ENCODE peak calls at places on chromosomes 11 and 22, in six cellular contexts. O is HCT116, C is A549, U is K562, N is GM12878, H is endothelial cell of umbilical vein. A is an unnamed sample.

GRCh38 chr11:46564459-46564858 is 29.4 kb downstream of the AMBRA1 start:
- DNase-seq in C (no peak), U (no peak), H (peak), N (no peak), O (no peak), A (no peak)

GRCh38 chr11:117316197-117316961 is at the start of gene BACE1:
- DNase-seq in O (peak), N (no peak), U (no peak), H (peak), C (peak), A (peak)

GRCh38 chr11:121930004-121930965 is 185.7 kb downstream of the BLID start:
- DNase-seq in N (peak), U (no peak), H (peak), C (no peak), O (no peak), A (no peak)

GRCh38 chr11:18012314-18012905 is 437 bp downstream of the SERGEF start:
- DNase-seq in O (no peak), H (peak), C (peak), U (peak), N (no peak), A (peak)

GRCh38 chr22:36991220-36991619 is 28.0 kb downstream of the TST start:
- DNase-seq in H (no peak), N (no peak), O (no peak), C (no peak), U (no peak), A (no peak)

GRCh38 chr11:124612045-124612444 is 817 bp downstream of the PANX3 start:
- DNase-seq in C (no peak), U (no peak), N (no peak), H (no peak), O (no peak), A (no peak)

GRCh38 chr11:104320956-104321355 is 157.0 kb upstream of the PDGFD start:
- DNase-seq in O (no peak), U (no peak), N (no peak), H (no peak), C (no peak), A (no peak)

GRCh38 chr11:117684731-117685130 is 112.3 kb downstream of the DSCAML1 start:
- DNase-seq in C (no peak), U (no peak), H (no peak), N (no peak), O (no peak), A (no peak)

GRCh38 chr11:82960000-82960778 is 58.7 kb downstream of the DDIAS start:
- DNase-seq in H (no peak), C (no peak), U (no peak), O (no peak), N (peak), A (no peak)

GRCh38 chr11:65662247-65662801 is 392 bp downstream of the RELA start:
- DNase-seq in O (no peak), N (no peak), H (peak), U (no peak), C (no peak), A (no peak)

GRCh38 chr22:29310065-29310862 is 3.8 kb downstream of the GAS2L1 start:
- DNase-seq in H (no peak), O (no peak), U (no peak), N (no peak), C (no peak), A (no peak)

GRCh38 chr11:14269956-14270355 is 89.0 kb downstream of the RRAS2 start:
- DNase-seq in U (no peak), H (no peak), N (no peak), O (no peak), C (no peak), A (no peak)

GRCh38 chr11:65549088-65549487 is 9.1 kb downstream of the LTBP3 start:
- DNase-seq in O (no peak), N (no peak), C (no peak), H (no peak), U (no peak), A (no peak)

GRCh38 chr11:112497826-112498225 is 237.2 kb upstream of the PLET1 start:
- DNase-seq in O (no peak), H (no peak), C (no peak), N (no peak), U (no peak), A (no peak)

GRCh38 chr11:95566151-95566670 is 223.4 kb downstream of the FAM76B start:
- DNase-seq in H (no peak), N (no peak), C (no peak), U (no peak), O (no peak), A (peak)

GRCh38 chr11:57458060-57458409 is 2.3 kb upstream of the RTN4RL2 start:
- DNase-seq in O (no peak), N (no peak), C (peak), U (no peak), H (no peak), A (no peak)

GRCh38 chr11:117273550-117274289 is 17.4 kb upstream of the BACE1-AS start:
- DNase-seq in H (no peak), N (no peak), C (peak), U (no peak), O (no peak), A (peak)

GRCh38 chr11:39255648-39256047 is 2203.8 kb downstream of the LRRC4C start:
- DNase-seq in N (no peak), H (no peak), O (no peak), U (no peak), C (no peak), A (no peak)

GRCh38 chr11:121723261-121723741 is 270.5 kb upstream of the SORL1-AS1 start:
- DNase-seq in C (no peak), N (no peak), O (no peak), U (no peak), H (peak), A (no peak)

GRCh38 chr11:1876361-1877063 is 15.2 kb downstream of the PRR33 start:
- DNase-seq in N (no peak), C (peak), H (no peak), U (peak), O (no peak), A (peak)

GRCh38 chr11:10398525-10398924 is 56.5 kb upstream of the AMPD3 start:
- DNase-seq in H (no peak), N (no peak), C (peak), U (no peak), O (no peak), A (peak)

GRCh38 chr11:27200779-27201453 is 160.3 kb downstream of the BBOX1 start:
- DNase-seq in N (no peak), C (no peak), O (no peak), H (no peak), U (no peak), A (peak)

GRCh38 chr11:72848846-72849466 is 34.7 kb downstream of the ATG16L2 start:
- DNase-seq in H (peak), O (no peak), C (peak), N (no peak), U (no peak), A (peak)

GRCh38 chr11:95791385-95792033 is 1.2 kb downstream of the CEP57 start:
- DNase-seq in C (no peak), U (no peak), H (no peak), O (no peak), N (no peak), A (no peak)

GRCh38 chr22:24156915-24157782 is 24.1 kb upstream of the SUSD2 start:
- DNase-seq in N (peak), C (peak), H (peak), O (peak), U (peak), A (peak)

GRCh38 chr11:128692750-128693578 is 908 bp upstream of the FLI1 start:
- DNase-seq in U (no peak), H (no peak), C (peak), O (no peak), N (no peak), A (peak)
- TF ChIP-seq MAX in U (no peak), H (no peak), C (no peak), O (no peak), N (no peak), A (no peak)

DNA sequence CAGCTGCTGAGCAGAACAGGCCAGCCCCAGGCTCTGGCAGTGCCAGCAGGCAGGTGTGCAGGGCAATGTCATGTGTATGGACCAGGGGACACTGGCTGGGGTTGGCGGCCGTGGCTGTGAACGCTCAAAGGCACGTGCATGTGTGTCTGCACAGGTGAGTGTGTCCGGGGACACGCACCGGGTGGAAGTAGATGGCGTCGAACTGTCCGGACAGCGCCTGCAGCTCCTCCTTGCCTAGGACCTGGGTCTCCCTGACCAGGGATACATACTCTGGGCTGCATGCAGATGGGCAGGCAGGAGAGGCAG is 863 bp downstream of the HDAC10 start:
- DNase-seq in H (no peak), U (no peak), C (no peak), O (no peak), N (no peak), A (no peak)
- TF ChIP-seq POLR2A in H (no peak), U (no peak), C (no peak), O (no peak), N (peak), A (no peak)

GRCh38 chr11:70790671-70791300 is 392.5 kb downstream of the CTTN start:
- DNase-seq in C (no peak), N (no peak), H (no peak), U (no peak), O (no peak), A (no peak)
- TF ChIP-seq CTCF in C (no peak), N (no peak), H (no peak), U (no peak), O (peak), A (no peak)

GRCh38 chr11:130178992-130179391 is 19.4 kb downstream of the ST14 start:
- DNase-seq in C (no peak), U (no peak), N (no peak), H (no peak), O (no peak), A (no peak)

GRCh38 chr11:130175898-130176297 is 16.3 kb downstream of the ST14 start:
- DNase-seq in U (no peak), H (no peak), O (no peak), C (no peak), N (no peak), A (no peak)

GRCh38 chr11:130179396-130180306 is 20.1 kb downstream of the ST14 start:
- DNase-seq in C (no peak), O (no peak), H (no peak), U (no peak), N (no peak), A (no peak)

GRCh38 chr11:130178441-130178971 is 18.9 kb downstream of the ST14 start:
- DNase-seq in U (no peak), O (no peak), H (no peak), C (no peak), N (no peak), A (no peak)

DNA sequence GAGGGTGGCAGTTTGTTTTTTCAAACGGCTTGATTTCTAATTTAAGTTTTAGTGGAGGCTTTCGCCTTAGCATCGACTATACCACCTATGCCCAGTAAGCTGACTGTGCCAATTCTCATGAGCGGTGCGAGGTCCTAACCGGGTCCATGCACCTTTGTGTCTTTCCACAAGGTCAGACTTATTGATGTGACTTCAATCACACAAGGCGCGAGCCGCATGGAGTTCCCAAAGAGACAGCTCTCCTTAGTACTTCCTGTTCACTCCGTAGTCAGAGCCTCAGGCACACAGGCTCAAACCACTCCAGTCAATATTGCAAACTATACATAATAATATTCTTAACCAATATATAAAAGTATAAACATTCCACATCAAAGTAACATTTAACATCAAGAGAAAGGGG is 18.2 kb downstream of the ST14 start:
- DNase-seq in U (no peak), H (no peak), N (no peak), O (no peak), C (no peak), A (no peak)
- TF ChIP-seq MAX in U (no peak), H (no peak), N (no peak), O (no peak), C (no peak), A (no peak)

GRCh38 chr11:31369348-31370329 is at the start of the genes DCDC1 and DNAJC24:
- DNase-seq in C (peak), H (peak), N (peak), O (peak), U (peak), A (peak)
- TF ChIP-seq POLR2A in C (peak), H (peak), N (peak), O (peak), U (peak), A (peak)

GRCh38 chr11:92401507-92401906 is 176.9 kb downstream of the FAT3 start:
- DNase-seq in U (no peak), C (no peak), N (no peak), O (no peak), H (no peak), A (no peak)

GRCh38 chr11:92396133-92396532 is 171.5 kb downstream of the FAT3 start:
- DNase-seq in O (no peak), N (no peak), H (no peak), U (no peak), C (no peak), A (no peak)

GRCh38 chr11:92397356-92397755 is 172.7 kb downstream of the FAT3 start:
- DNase-seq in N (no peak), H (no peak), U (no peak), C (no peak), O (no peak), A (no peak)

DNA sequence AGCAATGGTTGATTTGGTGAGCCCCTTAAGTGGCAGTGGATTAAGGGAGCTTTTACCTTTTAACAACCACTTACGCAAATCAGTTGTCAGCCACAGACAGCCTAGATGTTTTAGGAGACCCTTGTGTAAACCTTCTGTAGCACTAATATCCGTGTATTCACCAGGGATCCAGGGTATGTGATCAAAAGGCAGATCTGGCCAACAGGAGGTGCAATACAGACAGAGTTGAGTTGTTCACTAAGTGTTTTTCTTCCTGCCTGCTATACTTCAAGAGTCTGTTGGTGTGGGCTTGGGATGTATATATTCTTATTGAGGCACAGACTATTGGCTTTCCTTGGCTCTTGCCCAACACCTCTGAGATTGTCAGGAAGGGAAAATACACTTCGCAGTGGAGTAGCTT is 175.1 kb downstream of the FAT3 start:
- DNase-seq in O (no peak), C (no peak), U (no peak), H (no peak), N (no peak), A (peak)
- TF ChIP-seq CTCF in O (no peak), C (no peak), U (no peak), H (no peak), N (no peak), A (peak)

GRCh38 chr11:35376613-35377012 is 42.7 kb downstream of the SLC1A2 start:
- DNase-seq in H (peak), N (no peak), U (no peak), O (no peak), C (no peak), A (no peak)
- TF ChIP-seq MAX in H (no peak), N (no peak), U (no peak), O (no peak), C (no peak), A (no peak)

GRCh38 chr11:120182357-120182756 is 28.5 kb upstream of the OAF start:
- DNase-seq in C (no peak), N (no peak), U (no peak), H (no peak), O (no peak), A (no peak)
- TF ChIP-seq POLR2A in C (no peak), N (no peak), U (no peak), H (no peak), O (no peak), A (no peak)